ENCODE peak calls at places on chromosomes 7 and 10, in seven cellular contexts. N is A549, V is uterus, W is thyroid gland, P is esophagus squamous epithelium, C is stomach, Y is ovary. K is an unnamed sample. For H3K4me1, the result is how much of the 10 kb centered on the place peaks cover.

GRCh38 chr7:158946771-158947170 is 90.4 kb downstream of the DYNC2I1 start:
- DNase-seq in N (no peak), V (no peak), W (no peak), P (no peak), C (no peak), Y (no peak), K (no peak)

GRCh38 chr10:50991496-50992355 is 82.6 kb upstream of the PRKG1 start:
- DNase-seq in N (no peak), V (peak), W (peak), P (no peak), C (no peak), Y (peak), K (peak)

GRCh38 chr7:621572-622285 is 102.1 kb upstream of the PDGFA start:
- DNase-seq in N (no peak), V (no peak), W (no peak), P (no peak), C (peak), Y (no peak), K (peak)

GRCh38 chr10:4283841-4284610 is 499.0 kb upstream of the KLF6 start:
- DNase-seq in N (no peak), V (peak), W (peak), P (no peak), C (peak), Y (peak), K (no peak)

GRCh38 chr10:116521424-116522305 is 24.1 kb upstream of the PNLIP start:
- DNase-seq in N (peak), V (no peak), W (peak), P (no peak), C (no peak), Y (no peak), K (no peak)

GRCh38 chr10:59894114-59894513 is 12.2 kb downstream of the CCDC6 start:
- DNase-seq in N (no peak), V (peak), W (peak), P (no peak), C (peak), Y (peak), K (no peak)

GRCh38 chr7:23938937-23939552 is 229.0 kb downstream of the STK31 start:
- DNase-seq in N (peak), V (no peak), W (peak), P (no peak), C (peak), Y (no peak), K (peak)

GRCh38 chr7:24812313-24812945 is 55.2 kb upstream of the GSDME start:
- DNase-seq in N (peak), V (peak), W (peak), P (no peak), C (peak), Y (peak), K (peak)

GRCh38 chr10:109866995-109867635 is 56.2 kb downstream of the XPNPEP1 start:
- DNase-seq in N (no peak), V (no peak), W (peak), P (no peak), C (no peak), Y (no peak), K (no peak)

GRCh38 chr10:72086466-72087391 is 1.6 kb downstream of the SPOCK2 start:
- DNase-seq in N (no peak), V (no peak), W (peak), P (no peak), C (no peak), Y (no peak), K (peak)

GRCh38 chr10:79260803-79261740 is 86.2 kb upstream of the PPIF start:
- DNase-seq in N (no peak), V (peak), W (no peak), P (no peak), C (peak), Y (peak), K (no peak)

GRCh38 chr10:112120491-112120890 is 63.1 kb downstream of the GPAM start:
- DNase-seq in N (no peak), V (no peak), W (no peak), P (no peak), C (no peak), Y (no peak), K (no peak)

GRCh38 chr7:48085942-48086341 is 3.1 kb upstream of the UPP1 start:
- DNase-seq in N (no peak), V (no peak), W (no peak), P (no peak), C (no peak), Y (no peak), K (no peak)

GRCh38 chr7:48090095-48090805 is 1.2 kb downstream of the UPP1 start:
- DNase-seq in N (no peak), V (no peak), W (peak), P (no peak), C (no peak), Y (no peak), K (peak)

GRCh38 chr7:48087349-48087748 is 1.7 kb upstream of the UPP1 start:
- DNase-seq in N (no peak), V (no peak), W (no peak), P (no peak), C (no peak), Y (no peak), K (no peak)

GRCh38 chr7:48089415-48089975 is 430 bp downstream of the UPP1 start:
- DNase-seq in N (no peak), V (no peak), W (peak), P (peak), C (peak), Y (no peak), K (peak)

GRCh38 chr7:48088559-48089414 is at the start of gene UPP1:
- DNase-seq in N (peak), V (peak), W (peak), P (peak), C (peak), Y (peak), K (peak)
- TF ChIP-seq POLR2A in N (peak), V (peak), W (no peak), P (no peak), C (no peak), Y (no peak), K (peak)

GRCh38 chr10:132410779-132411532 is 14.0 kb downstream of the PWWP2B start:
- DNase-seq in N (no peak), V (no peak), W (no peak), P (no peak), C (no peak), Y (no peak), K (no peak)
- H3K4me1 ChIP-seq in N (under half), V (under half), W (half or more), P (half or more), C (half or more), Y (under half), K (under half)

DNA sequence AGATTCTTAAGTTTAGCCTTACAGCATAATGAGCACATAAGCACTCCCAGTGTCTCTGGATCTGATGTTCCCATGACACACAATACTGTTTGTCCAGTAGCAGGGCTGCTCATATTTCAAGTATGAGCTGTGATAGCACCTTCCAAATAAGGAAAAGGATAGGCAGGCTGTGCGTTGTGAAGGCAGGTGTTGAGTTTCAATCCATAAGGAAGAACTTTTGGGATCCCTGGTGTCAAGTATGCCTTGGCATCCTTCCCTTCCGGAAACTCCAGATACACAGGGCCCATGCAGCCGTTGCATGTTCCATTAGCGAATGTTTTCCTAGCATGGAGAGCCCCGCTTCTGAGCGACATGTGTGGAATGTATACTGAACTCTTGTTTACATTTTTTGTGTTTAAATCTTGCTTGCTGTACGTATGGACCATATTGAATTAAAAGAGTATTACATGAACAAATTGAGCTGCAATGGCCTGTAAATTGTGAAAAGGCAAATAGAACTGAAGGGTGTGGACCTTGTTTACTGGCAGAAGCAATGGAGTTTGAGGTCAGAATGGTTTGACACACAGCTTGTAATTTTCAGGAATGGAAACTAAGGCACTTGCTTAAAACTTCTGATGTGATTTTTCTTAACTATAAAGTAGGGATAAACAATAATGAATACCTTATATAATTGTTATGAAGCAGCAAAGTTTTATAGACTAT is 33.7 kb upstream of the COBL start:
- DNase-seq in N (peak), V (no peak), W (no peak), P (no peak), C (peak), Y (no peak), K (no peak)
- H3K27ac ChIP-seq in N (no peak), V (no peak), W (no peak), P (no peak), C (peak), Y (no peak), K (no peak)

GRCh38 chr7:101121996-101122932 is 4.6 kb upstream of the SERPINE1 start:
- DNase-seq in N (peak), V (peak), W (peak), P (no peak), C (peak), Y (peak), K (peak)
- TF ChIP-seq POLR2A in N (peak), V (peak), W (no peak), P (no peak), C (no peak), Y (peak), K (no peak)

DNA sequence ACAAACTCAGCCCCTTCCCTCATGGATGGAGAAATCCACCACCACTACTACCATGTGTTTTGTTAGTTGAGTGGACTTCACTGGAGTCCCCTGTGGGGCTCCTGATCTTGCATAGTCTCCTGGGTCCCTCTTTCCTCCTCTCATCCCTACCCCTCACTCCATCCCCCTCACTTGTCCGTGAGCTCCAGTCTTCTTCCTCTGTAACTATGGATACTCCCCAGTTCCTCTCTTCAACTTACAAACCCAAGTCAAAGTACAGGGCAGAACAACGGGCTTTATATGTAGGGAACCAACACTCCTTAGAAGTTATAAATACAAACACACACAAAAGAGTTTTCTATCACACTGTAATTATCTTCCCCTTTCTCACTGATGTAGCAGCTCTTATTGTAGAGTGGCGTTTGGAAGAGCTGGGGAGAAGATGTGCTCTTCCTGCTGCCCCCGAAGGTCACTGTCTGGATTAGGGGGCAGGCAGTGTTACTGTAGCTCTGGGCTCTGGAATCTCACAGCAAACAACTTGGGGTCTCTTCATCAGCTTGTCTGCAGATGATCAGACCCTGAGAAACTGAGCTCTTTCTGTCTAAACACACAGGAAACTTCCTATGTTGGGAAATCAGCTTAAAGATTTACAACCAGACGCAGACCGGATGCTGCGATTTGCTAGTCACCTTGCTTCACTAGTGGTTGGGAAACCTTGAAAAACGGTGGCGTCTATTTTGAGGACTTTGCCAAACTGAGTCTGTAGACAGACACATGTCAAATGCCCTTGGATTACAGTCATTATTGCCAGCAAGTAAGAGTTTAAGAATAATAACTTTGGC is 13.6 kb downstream of the SNX10 start:
- DNase-seq in N (no peak), V (no peak), W (no peak), P (no peak), C (no peak), Y (no peak), K (no peak)
- H3K4me1 ChIP-seq in N (under half), V (under half), W (under half), P (under half), C (under half), Y (under half), K (under half)

DNA sequence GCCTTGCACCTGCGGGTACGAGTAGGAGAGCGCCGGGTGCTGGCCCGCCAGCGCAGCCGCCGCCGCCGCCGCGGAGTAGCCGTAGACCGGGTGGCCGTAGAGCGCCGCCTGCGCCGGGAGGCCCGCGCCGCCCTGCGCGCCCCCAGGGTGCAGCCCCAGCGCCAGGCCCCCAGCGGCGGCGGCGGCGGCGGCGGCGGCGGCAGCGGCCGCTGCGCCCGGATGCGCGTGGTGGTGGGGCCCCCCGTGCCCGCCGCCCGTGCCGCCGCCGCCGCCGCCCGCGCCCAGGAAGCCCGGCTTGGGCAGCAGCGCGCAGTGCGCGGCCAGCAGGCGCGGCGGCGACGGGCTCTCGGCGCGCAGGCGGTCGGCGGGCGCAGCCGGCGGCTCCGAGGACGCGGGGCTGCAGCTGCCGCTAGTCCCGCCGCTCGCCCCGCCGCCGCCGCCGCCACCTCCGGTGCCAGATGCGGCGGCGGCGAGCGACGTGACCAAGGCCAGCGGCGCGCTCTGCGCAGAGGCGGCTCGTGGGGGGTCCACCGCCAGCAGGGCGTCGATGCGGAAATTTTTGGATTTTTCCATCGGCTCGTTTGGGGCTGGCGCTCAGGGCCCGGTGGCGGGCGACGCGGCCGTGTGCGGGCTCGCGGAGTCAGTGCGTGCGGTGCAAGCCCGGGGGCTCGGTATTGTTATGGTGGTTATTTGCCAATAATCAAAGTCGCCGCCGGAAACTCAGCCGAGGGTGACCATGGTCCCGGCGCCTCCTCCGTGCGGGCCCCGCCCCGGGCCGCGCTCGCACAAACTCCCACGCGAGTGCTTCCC is 480 bp downstream of the MNX1 start:
- DNase-seq in N (peak), V (no peak), W (no peak), P (no peak), C (no peak), Y (no peak), K (no peak)
- H3K27ac ChIP-seq in N (peak), V (no peak), W (no peak), P (no peak), C (peak), Y (no peak), K (peak)

DNA sequence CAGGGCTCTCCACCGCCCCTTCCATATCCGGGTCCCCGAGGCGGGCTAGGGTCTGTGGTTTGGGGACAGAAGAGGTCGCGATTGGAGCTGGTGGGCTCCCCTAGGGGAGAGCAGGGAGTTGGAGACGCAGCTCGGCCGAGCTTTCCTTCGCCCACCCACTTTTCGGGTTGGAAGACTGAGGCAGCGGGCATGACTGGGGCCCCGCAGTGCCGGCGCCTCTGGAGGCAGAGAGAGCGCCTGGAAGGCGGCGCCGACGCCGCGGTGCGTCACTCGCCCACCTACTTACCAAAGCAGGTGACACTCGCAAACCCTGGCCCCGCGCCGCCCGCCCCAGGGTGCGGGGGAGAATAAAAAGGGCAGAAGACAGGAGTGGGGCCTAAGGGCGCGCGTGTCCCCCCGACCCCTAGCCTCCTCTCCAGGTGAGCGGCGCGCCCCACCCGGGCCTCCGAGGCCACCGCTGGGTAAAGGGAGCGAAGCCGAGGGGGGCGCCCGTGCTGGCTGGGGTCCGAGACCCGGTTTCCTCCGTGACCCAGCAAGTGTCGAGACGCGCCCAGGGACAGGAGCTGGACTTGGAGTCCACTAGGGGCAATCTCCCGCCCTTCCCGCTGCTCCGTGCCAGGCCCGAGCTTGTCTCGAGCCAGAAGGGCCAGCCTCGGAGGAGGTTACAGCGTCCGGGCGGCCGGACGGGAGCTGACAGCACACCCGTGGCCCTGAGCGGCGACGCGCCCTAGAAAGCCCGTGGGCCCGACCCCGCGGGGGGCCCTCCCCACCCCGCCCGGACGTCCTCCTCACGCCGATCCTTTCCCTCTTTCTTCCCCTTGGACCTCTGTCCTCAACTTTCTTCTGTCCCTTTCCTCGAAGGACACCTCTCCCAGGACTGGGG is 34.4 kb upstream of the GRID1 start:
- DNase-seq in N (peak), V (peak), W (peak), P (no peak), C (peak), Y (peak), K (peak)
- TF ChIP-seq POLR2A in N (no peak), V (no peak), W (no peak), P (no peak), C (no peak), Y (no peak), K (peak)